ENCODE peak calls at places on chromosome 4, in four cellular contexts. L is K562, A is GM12878, Z is HepG2. I is an unnamed sample.

GRCh38 chr4:83536649-83537352 is 893 bp downstream of the GPAT3 start:
- DNase-seq in L (no peak), A (no peak), Z (no peak), I (no peak)

GRCh38 chr4:40427138-40427537 is 92.0 kb downstream of the CHRNA9 start:
- DNase-seq in L (no peak), A (no peak), Z (no peak), I (no peak)

GRCh38 chr4:23041501-23041900 is 348.8 kb downstream of the GBA3 start:
- DNase-seq in L (no peak), A (no peak), Z (no peak), I (no peak)

GRCh38 chr4:101346562-101347266 is 612 bp downstream of the PPP3CA start:
- DNase-seq in L (peak), A (no peak), Z (peak), I (no peak)

GRCh38 chr4:151173751-151174325 is 74.4 kb downstream of the RPS3A start:
- DNase-seq in L (no peak), A (no peak), Z (no peak), I (no peak)

GRCh38 chr4:5462896-5463295 is 245.5 kb downstream of the EVC2 start:
- DNase-seq in L (no peak), A (no peak), Z (no peak), I (no peak)

GRCh38 chr4:150007512-150007911 is 70.7 kb upstream of the DCLK2 start:
- DNase-seq in L (no peak), A (no peak), Z (no peak), I (peak)

GRCh38 chr4:34733185-34733916 is 1511.0 kb downstream of the ARAP2 start:
- DNase-seq in L (no peak), A (no peak), Z (peak), I (no peak)

GRCh38 chr4:48639816-48640215 is 140.3 kb downstream of the FRYL start:
- DNase-seq in L (no peak), A (no peak), Z (no peak), I (no peak)

GRCh38 chr4:144831971-144832370 is 186.0 kb downstream of the HHIP start:
- DNase-seq in L (peak), A (no peak), Z (no peak), I (no peak)

GRCh38 chr4:2096073-2096609 is 37.0 kb downstream of the NAT8L start:
- DNase-seq in L (no peak), A (no peak), Z (no peak), I (peak)

GRCh38 chr4:4507923-4508322 is 33.9 kb downstream of the STX18 start:
- DNase-seq in L (no peak), A (no peak), Z (peak), I (peak)

GRCh38 chr4:8655411-8656184 is 63.0 kb downstream of the CPZ start:
- DNase-seq in L (no peak), A (no peak), Z (no peak), I (no peak)

GRCh38 chr4:156344397-156344796 is 390.7 kb upstream of the CTSO start:
- DNase-seq in L (no peak), A (no peak), Z (no peak), I (no peak)

GRCh38 chr4:78660559-78660958 is 109.0 kb downstream of the ANXA3 start:
- DNase-seq in L (no peak), A (no peak), Z (no peak), I (no peak)
- TF ChIP-seq ATF3 in L (no peak), A (no peak), Z (no peak), I (no peak)

GRCh38 chr4:118968006-118968405 is 79.4 kb downstream of the SYNPO2 start:
- DNase-seq in L (no peak), A (peak), Z (no peak), I (no peak)

GRCh38 chr4:118967393-118967792 is 78.7 kb downstream of the SYNPO2 start:
- DNase-seq in L (no peak), A (no peak), Z (no peak), I (no peak)

GRCh38 chr4:118962540-118962939 is 73.9 kb downstream of the SYNPO2 start:
- DNase-seq in L (no peak), A (no peak), Z (no peak), I (no peak)

GRCh38 chr4:118968813-118969212 is 80.2 kb downstream of the SYNPO2 start:
- DNase-seq in L (no peak), A (no peak), Z (no peak), I (no peak)

GRCh38 chr4:118964891-118965411 is 76.3 kb downstream of the SYNPO2 start:
- DNase-seq in L (no peak), A (no peak), Z (no peak), I (no peak)
- TF ChIP-seq YY1 in L (no peak), A (no peak), Z (no peak), I (no peak)

GRCh38 chr4:55398461-55398860 is 2.7 kb downstream of the TMEM165 start:
- DNase-seq in L (peak), A (no peak), Z (no peak), I (no peak)
- TF ChIP-seq ATF3 in L (no peak), A (no peak), Z (no peak), I (no peak)

GRCh38 chr4:173492315-173492714 is 37.7 kb downstream of the HAND2 start:
- DNase-seq in L (no peak), A (no peak), Z (no peak), I (no peak)

GRCh38 chr4:173493041-173493440 is 37.0 kb downstream of the HAND2 start:
- DNase-seq in L (no peak), A (no peak), Z (no peak), I (no peak)

GRCh38 chr4:173498023-173498422 is 32.0 kb downstream of the HAND2 start:
- DNase-seq in L (no peak), A (no peak), Z (no peak), I (no peak)

GRCh38 chr4:173490817-173491518 is 39.1 kb downstream of the HAND2 start:
- DNase-seq in L (peak), A (no peak), Z (peak), I (no peak)

DNA sequence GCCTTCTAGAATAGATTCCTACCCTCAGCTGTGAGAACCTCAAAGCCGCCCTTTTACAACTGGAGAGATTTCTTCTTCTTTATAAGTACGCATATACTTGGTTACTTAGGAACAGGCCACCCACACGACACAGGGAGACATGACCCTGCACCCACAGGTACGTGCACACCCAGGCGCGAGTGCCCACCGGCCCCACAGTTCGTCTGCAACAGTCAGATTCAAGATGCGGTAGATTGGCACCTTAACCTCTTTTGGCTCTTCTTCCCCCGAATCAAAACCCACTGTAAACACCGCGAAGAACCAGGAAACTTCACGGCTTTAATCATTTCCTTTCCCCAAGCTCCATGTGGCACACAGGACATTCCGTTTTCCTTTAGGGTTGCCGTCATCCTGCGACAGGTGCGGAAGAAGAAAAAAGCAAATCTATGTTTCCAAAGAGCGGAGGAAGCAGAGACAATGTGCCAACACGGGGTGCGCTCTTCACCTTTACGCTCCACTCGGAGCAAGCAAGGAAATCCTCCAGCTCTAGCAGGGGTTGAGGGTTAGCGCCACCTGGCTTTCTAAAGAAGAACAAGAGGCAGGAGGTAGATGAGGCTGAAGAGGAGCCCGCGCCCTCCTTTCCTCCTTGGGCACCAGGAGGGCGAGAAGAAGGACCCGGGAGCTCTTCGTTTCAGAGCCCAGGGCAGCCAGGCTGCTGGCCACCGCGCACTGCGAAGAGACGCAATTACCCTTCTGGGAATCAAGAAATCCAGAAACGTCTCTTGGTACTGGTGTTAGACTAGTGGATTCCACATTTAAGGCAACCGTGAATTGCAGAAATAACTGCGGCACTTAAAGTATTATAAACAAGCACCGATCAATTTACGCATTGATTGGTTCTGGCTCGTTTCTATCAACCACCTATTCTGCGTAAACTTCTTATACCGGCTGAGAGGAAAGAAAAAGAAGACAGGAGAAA is 35.7 kb downstream of the HAND2 start:
- DNase-seq in L (peak), A (peak), Z (peak), I (peak)
- TF ChIP-seq YY1 in L (no peak), A (peak), Z (no peak), I (no peak)

DNA sequence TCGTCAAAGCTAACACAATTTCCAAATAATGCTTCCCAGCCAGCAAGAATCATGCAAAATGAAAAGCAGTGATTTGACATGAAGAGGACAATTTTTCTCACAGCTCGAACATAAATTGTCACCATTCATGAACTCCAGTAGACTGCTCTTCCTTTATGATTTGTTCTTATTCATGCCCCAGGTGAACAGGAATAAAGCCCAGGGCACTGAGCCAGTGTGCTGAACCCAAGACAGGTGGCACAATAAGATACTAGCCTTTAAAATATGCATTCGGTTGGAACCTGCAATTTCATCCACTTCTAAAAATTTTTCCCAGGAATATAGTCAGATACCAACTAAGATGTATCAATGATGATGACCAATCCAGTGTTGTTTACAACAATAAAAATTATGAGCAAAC is 139.7 kb downstream of the PRSS12 start:
- DNase-seq in L (no peak), A (no peak), Z (no peak), I (no peak)
- TF ChIP-seq ATF3 in L (no peak), A (no peak), Z (no peak), I (no peak)

GRCh38 chr4:89929425-89930272 is 35.0 kb downstream of the MMRN1 start:
- DNase-seq in L (no peak), A (peak), Z (no peak), I (no peak)
- TF ChIP-seq YY1 in L (no peak), A (no peak), Z (no peak), I (no peak)

GRCh38 chr4:148982200-148982599 is 540.0 kb upstream of the NR3C2 start:
- DNase-seq in L (no peak), A (no peak), Z (no peak), I (no peak)

GRCh38 chr4:148984951-148985350 is 542.7 kb upstream of the NR3C2 start:
- DNase-seq in L (no peak), A (no peak), Z (no peak), I (no peak)

DNA sequence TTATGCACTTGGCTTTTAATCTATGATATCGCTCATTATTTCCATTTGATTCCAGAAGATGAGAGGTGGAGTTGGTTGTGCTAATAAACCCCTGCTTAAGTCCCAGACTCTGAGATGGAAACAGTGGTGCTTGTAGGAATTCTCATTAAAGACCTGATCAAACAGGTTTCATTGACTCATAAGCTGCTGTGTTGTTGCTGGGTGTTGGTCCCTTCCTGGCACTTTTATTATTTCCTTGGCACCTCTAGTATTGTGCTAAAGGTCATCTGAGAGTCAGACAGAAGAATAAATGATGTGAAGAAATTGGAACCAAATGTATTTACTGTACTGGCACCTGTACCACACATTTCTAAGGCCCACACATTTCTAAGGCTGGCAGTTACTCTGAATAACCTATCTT is 544.7 kb upstream of the NR3C2 start:
- DNase-seq in L (no peak), A (no peak), Z (no peak), I (peak)
- TF ChIP-seq ATF3 in L (no peak), A (no peak), Z (no peak), I (no peak)

GRCh38 chr4:185380320-185380719 is 15.4 kb downstream of the LRP2BP start:
- DNase-seq in L (no peak), A (no peak), Z (peak), I (no peak)
- TF ChIP-seq YY1 in L (no peak), A (no peak), Z (peak), I (no peak)

GRCh38 chr4:185254434-185254833 is 45.0 kb downstream of the SNX25 start:
- DNase-seq in L (no peak), A (no peak), Z (peak), I (no peak)
- TF ChIP-seq ATF3 in L (no peak), A (no peak), Z (no peak), I (no peak)